ENCODE peak calls at places on chromosome 22, in eight cellular contexts. G, Q, F, B, K, R, P and H are unnamed samples.

GRCh38 chr22:23829845-23830372 is 8.9 kb downstream of the DERL3 start:
- DNase-seq in G (no peak), Q (no peak), F (peak; percentile 81), B (peak; percentile 90), K (no peak), R (no peak), P (no peak), H (no peak)

GRCh38 chr22:48673806-48674500 is 1153.7 kb downstream of the BRD1 start:
- DNase-seq in G (no peak), Q (no peak), F (no peak), B (no peak), K (no peak), R (no peak), P (no peak), H (no peak)

GRCh38 chr22:38170469-38170868 is 11.2 kb downstream of the PLA2G6 start:
- DNase-seq in G (no peak), Q (no peak), F (no peak), B (no peak), K (no peak), R (no peak), P (no peak), H (no peak)

GRCh38 chr22:20146777-20147176 is 4.1 kb downstream of the CCDC188 start:
- DNase-seq in G (no peak), Q (no peak), F (no peak), B (no peak), K (no peak), R (no peak), P (peak; percentile 73), H (no peak)

GRCh38 chr22:37898441-37899181 is 7.5 kb upstream of the MICALL1 start:
- DNase-seq in G (no peak), Q (peak; percentile 71), F (no peak), B (no peak), K (no peak), R (no peak), P (no peak), H (no peak)

GRCh38 chr22:19974935-19975706 is 33.5 kb upstream of the TXNRD2 start:
- DNase-seq in G (no peak), Q (no peak), F (no peak), B (no peak), K (no peak), R (no peak), P (no peak), H (peak; percentile 28)

GRCh38 chr22:29994027-29994715 is 86.1 kb upstream of the HORMAD2 start:
- DNase-seq in G (no peak), Q (no peak), F (peak; percentile 33), B (peak; percentile 58), K (no peak), R (no peak), P (no peak), H (no peak)

GRCh38 chr22:22210375-22210774 is 34.2 kb upstream of the VPREB1 start:
- DNase-seq in G (no peak), Q (peak; percentile 5), F (no peak), B (peak; percentile 68), K (no peak), R (peak; percentile 47), P (peak; percentile 80), H (peak; percentile 59)

GRCh38 chr22:48753752-48754517 is 1073.7 kb downstream of the BRD1 start:
- DNase-seq in G (no peak), Q (no peak), F (no peak), B (no peak), K (no peak), R (no peak), P (no peak), H (no peak)

GRCh38 chr22:42418811-42419243 is 13.4 kb downstream of the NFAM1 start:
- DNase-seq in G (no peak), Q (no peak), F (no peak), B (no peak), K (no peak), R (no peak), P (no peak), H (no peak)

GRCh38 chr22:27718186-27719032 is 83.1 kb downstream of the MN1 start:
- DNase-seq in G (no peak), Q (peak; percentile 50), F (peak; percentile 88), B (peak; percentile 98), K (no peak), R (no peak), P (no peak), H (peak; percentile 93)